ENCODE peak calls at places on chromosomes 7 and 10, in eight cellular contexts. One of them, this sample, is unnamed.

GRCh38 chr7:27899601-27900000 is 159.6 kb downstream of the TAX1BP1 start:
- DNase-seq in left cardiac atrium: no peak
- DNase-seq in NCI-H2029: no peak
- DNase-seq in left colon: no peak
- DNase-seq in HFFc6: no peak
- DNase-seq in activated CD4-positive, alpha-beta T cell treated with anti-CD3 and anti-CD28 coated beads for 4 hours: no peak
- DNase-seq in PC-9: no peak
- DNase-seq in activated gamma-delta T cell: no peak
- DNase-seq in this sample: no peak

GRCh38 chr10:7027913-7028808 is 382.7 kb downstream of the SFMBT2 start:
- DNase-seq in left cardiac atrium: no peak
- DNase-seq in NCI-H2029: no peak
- DNase-seq in left colon: no peak
- DNase-seq in HFFc6: no peak
- DNase-seq in activated CD4-positive, alpha-beta T cell treated with anti-CD3 and anti-CD28 coated beads for 4 hours: no peak
- DNase-seq in PC-9: no peak
- DNase-seq in activated gamma-delta T cell: no peak
- DNase-seq in this sample: no peak

GRCh38 chr10:92923416-92923815 is 75.1 kb downstream of the EXOC6 start:
- DNase-seq in left cardiac atrium: no peak
- DNase-seq in NCI-H2029: no peak
- DNase-seq in left colon: no peak
- DNase-seq in HFFc6: no peak
- DNase-seq in activated CD4-positive, alpha-beta T cell treated with anti-CD3 and anti-CD28 coated beads for 4 hours: no peak
- DNase-seq in PC-9: no peak
- DNase-seq in activated gamma-delta T cell: no peak
- DNase-seq in this sample: no peak

GRCh38 chr7:27910341-27910740 is 170.4 kb downstream of the TAX1BP1 start:
- DNase-seq in left cardiac atrium: no peak
- DNase-seq in NCI-H2029: no peak
- DNase-seq in left colon: no peak
- DNase-seq in HFFc6: peak
- DNase-seq in activated CD4-positive, alpha-beta T cell treated with anti-CD3 and anti-CD28 coated beads for 4 hours: no peak
- DNase-seq in PC-9: peak
- DNase-seq in activated gamma-delta T cell: no peak
- DNase-seq in this sample: no peak

GRCh38 chr10:88707429-88708110 is 1.5 kb downstream of the LIPK start:
- DNase-seq in left cardiac atrium: no peak
- DNase-seq in NCI-H2029: no peak
- DNase-seq in left colon: no peak
- DNase-seq in HFFc6: peak
- DNase-seq in activated CD4-positive, alpha-beta T cell treated with anti-CD3 and anti-CD28 coated beads for 4 hours: no peak
- DNase-seq in PC-9: peak
- DNase-seq in activated gamma-delta T cell: no peak
- DNase-seq in this sample: no peak

GRCh38 chr10:26508016-26508415 is 69.9 kb downstream of the APBB1IP start:
- DNase-seq in left cardiac atrium: no peak
- DNase-seq in NCI-H2029: no peak
- DNase-seq in left colon: no peak
- DNase-seq in HFFc6: no peak
- DNase-seq in activated CD4-positive, alpha-beta T cell treated with anti-CD3 and anti-CD28 coated beads for 4 hours: no peak
- DNase-seq in PC-9: no peak
- DNase-seq in activated gamma-delta T cell: no peak
- DNase-seq in this sample: no peak

GRCh38 chr7:113764401-113765035 is 154.3 kb downstream of the PPP1R3A start:
- DNase-seq in left cardiac atrium: no peak
- DNase-seq in NCI-H2029: no peak
- DNase-seq in left colon: no peak
- DNase-seq in HFFc6: no peak
- DNase-seq in activated CD4-positive, alpha-beta T cell treated with anti-CD3 and anti-CD28 coated beads for 4 hours: no peak
- DNase-seq in PC-9: no peak
- DNase-seq in activated gamma-delta T cell: no peak
- DNase-seq in this sample: no peak

GRCh38 chr10:13880760-13881159 is 294.0 kb downstream of the PRPF18 start:
- DNase-seq in left cardiac atrium: no peak
- DNase-seq in NCI-H2029: no peak
- DNase-seq in left colon: no peak
- DNase-seq in HFFc6: no peak
- DNase-seq in activated CD4-positive, alpha-beta T cell treated with anti-CD3 and anti-CD28 coated beads for 4 hours: no peak
- DNase-seq in PC-9: no peak
- DNase-seq in activated gamma-delta T cell: no peak
- DNase-seq in this sample: no peak

GRCh38 chr10:94005050-94005449 is 11.3 kb downstream of the PLCE1 start:
- DNase-seq in left cardiac atrium: no peak
- DNase-seq in NCI-H2029: peak
- DNase-seq in left colon: peak
- DNase-seq in HFFc6: no peak
- DNase-seq in activated CD4-positive, alpha-beta T cell treated with anti-CD3 and anti-CD28 coated beads for 4 hours: no peak
- DNase-seq in PC-9: peak
- DNase-seq in activated gamma-delta T cell: no peak
- DNase-seq in this sample: no peak

GRCh38 chr10:127853868-127854768 is 38.6 kb downstream of the CLRN3 start:
- DNase-seq in left cardiac atrium: peak
- DNase-seq in NCI-H2029: peak
- DNase-seq in left colon: peak
- DNase-seq in HFFc6: peak
- DNase-seq in activated CD4-positive, alpha-beta T cell treated with anti-CD3 and anti-CD28 coated beads for 4 hours: peak
- DNase-seq in PC-9: peak
- DNase-seq in activated gamma-delta T cell: no peak
- DNase-seq in this sample: peak

GRCh38 chr7:130995252-130996081 is 261.5 kb upstream of the KLF14 start:
- DNase-seq in left cardiac atrium: no peak
- DNase-seq in NCI-H2029: no peak
- DNase-seq in left colon: no peak
- DNase-seq in HFFc6: no peak
- DNase-seq in activated CD4-positive, alpha-beta T cell treated with anti-CD3 and anti-CD28 coated beads for 4 hours: no peak
- DNase-seq in PC-9: no peak
- DNase-seq in activated gamma-delta T cell: no peak
- DNase-seq in this sample: no peak

GRCh38 chr10:8331896-8332729 is 277.6 kb downstream of the GATA3 start:
- DNase-seq in left cardiac atrium: peak
- DNase-seq in NCI-H2029: peak
- DNase-seq in left colon: peak
- DNase-seq in HFFc6: no peak
- DNase-seq in activated CD4-positive, alpha-beta T cell treated with anti-CD3 and anti-CD28 coated beads for 4 hours: peak
- DNase-seq in PC-9: peak
- DNase-seq in activated gamma-delta T cell: peak
- DNase-seq in this sample: no peak

GRCh38 chr7:91068136-91068795 is 196.0 kb upstream of the FZD1 start:
- DNase-seq in left cardiac atrium: no peak
- DNase-seq in NCI-H2029: no peak
- DNase-seq in left colon: no peak
- DNase-seq in HFFc6: no peak
- DNase-seq in activated CD4-positive, alpha-beta T cell treated with anti-CD3 and anti-CD28 coated beads for 4 hours: no peak
- DNase-seq in PC-9: peak
- DNase-seq in activated gamma-delta T cell: no peak
- DNase-seq in this sample: no peak

GRCh38 chr10:75889051-75889450 is 457.6 kb downstream of the LRMDA start:
- DNase-seq in left cardiac atrium: no peak
- DNase-seq in NCI-H2029: no peak
- DNase-seq in left colon: no peak
- DNase-seq in HFFc6: no peak
- DNase-seq in activated CD4-positive, alpha-beta T cell treated with anti-CD3 and anti-CD28 coated beads for 4 hours: no peak
- DNase-seq in PC-9: no peak
- DNase-seq in activated gamma-delta T cell: no peak
- DNase-seq in this sample: no peak

GRCh38 chr10:3077940-3078630 is 10.7 kb downstream of the PFKP start:
- DNase-seq in left cardiac atrium: no peak
- DNase-seq in NCI-H2029: no peak
- DNase-seq in left colon: peak
- DNase-seq in HFFc6: no peak
- DNase-seq in activated CD4-positive, alpha-beta T cell treated with anti-CD3 and anti-CD28 coated beads for 4 hours: no peak
- DNase-seq in PC-9: no peak
- DNase-seq in activated gamma-delta T cell: no peak
- DNase-seq in this sample: no peak

GRCh38 chr7:14892961-14893360 is 9.6 kb downstream of the DGKB start:
- DNase-seq in left cardiac atrium: no peak
- DNase-seq in NCI-H2029: no peak
- DNase-seq in left colon: no peak
- DNase-seq in HFFc6: no peak
- DNase-seq in activated CD4-positive, alpha-beta T cell treated with anti-CD3 and anti-CD28 coated beads for 4 hours: no peak
- DNase-seq in PC-9: no peak
- DNase-seq in activated gamma-delta T cell: no peak
- DNase-seq in this sample: no peak

GRCh38 chr10:129689681-129690080 is 222.6 kb downstream of the MGMT start:
- DNase-seq in left cardiac atrium: no peak
- DNase-seq in NCI-H2029: no peak
- DNase-seq in left colon: no peak
- DNase-seq in HFFc6: no peak
- DNase-seq in activated CD4-positive, alpha-beta T cell treated with anti-CD3 and anti-CD28 coated beads for 4 hours: no peak
- DNase-seq in PC-9: no peak
- DNase-seq in activated gamma-delta T cell: no peak
- DNase-seq in this sample: no peak

GRCh38 chr7:95963446-95963990 is 191.2 kb downstream of the DYNC1I1 start:
- DNase-seq in left cardiac atrium: no peak
- DNase-seq in NCI-H2029: no peak
- DNase-seq in left colon: no peak
- DNase-seq in HFFc6: no peak
- DNase-seq in activated CD4-positive, alpha-beta T cell treated with anti-CD3 and anti-CD28 coated beads for 4 hours: no peak
- DNase-seq in PC-9: no peak
- DNase-seq in activated gamma-delta T cell: no peak
- DNase-seq in this sample: no peak

GRCh38 chr10:36499696-36500095 is 625.7 kb upstream of the ANKRD30A start:
- DNase-seq in left cardiac atrium: no peak
- DNase-seq in NCI-H2029: no peak
- DNase-seq in left colon: no peak
- DNase-seq in HFFc6: no peak
- DNase-seq in activated CD4-positive, alpha-beta T cell treated with anti-CD3 and anti-CD28 coated beads for 4 hours: no peak
- DNase-seq in PC-9: no peak
- DNase-seq in activated gamma-delta T cell: no peak
- DNase-seq in this sample: no peak

GRCh38 chr10:5620223-5620721 is 46.1 kb downstream of the ASB13 start:
- DNase-seq in left cardiac atrium: no peak
- DNase-seq in NCI-H2029: no peak
- DNase-seq in left colon: no peak
- DNase-seq in HFFc6: no peak
- DNase-seq in activated CD4-positive, alpha-beta T cell treated with anti-CD3 and anti-CD28 coated beads for 4 hours: no peak
- DNase-seq in PC-9: no peak
- DNase-seq in activated gamma-delta T cell: no peak
- DNase-seq in this sample: no peak

GRCh38 chr7:138066954-138067394 is 9.3 kb upstream of the AKR1D1 start:
- DNase-seq in left cardiac atrium: no peak
- DNase-seq in NCI-H2029: no peak
- DNase-seq in left colon: no peak
- DNase-seq in HFFc6: no peak
- DNase-seq in activated CD4-positive, alpha-beta T cell treated with anti-CD3 and anti-CD28 coated beads for 4 hours: no peak
- DNase-seq in PC-9: no peak
- DNase-seq in activated gamma-delta T cell: no peak
- DNase-seq in this sample: no peak

GRCh38 chr10:80477813-80478212 is 23.7 kb downstream of the TSPAN14 start:
- DNase-seq in left cardiac atrium: no peak
- DNase-seq in NCI-H2029: no peak
- DNase-seq in left colon: no peak
- DNase-seq in HFFc6: peak
- DNase-seq in activated CD4-positive, alpha-beta T cell treated with anti-CD3 and anti-CD28 coated beads for 4 hours: no peak
- DNase-seq in PC-9: no peak
- DNase-seq in activated gamma-delta T cell: no peak
- DNase-seq in this sample: no peak

GRCh38 chr7:121076350-121077164 is 88.0 kb downstream of the CPED1 start:
- DNase-seq in left cardiac atrium: no peak
- DNase-seq in NCI-H2029: no peak
- DNase-seq in left colon: no peak
- DNase-seq in HFFc6: peak
- DNase-seq in activated CD4-positive, alpha-beta T cell treated with anti-CD3 and anti-CD28 coated beads for 4 hours: no peak
- DNase-seq in PC-9: no peak
- DNase-seq in activated gamma-delta T cell: no peak
- DNase-seq in this sample: no peak

GRCh38 chr10:132919374-132920100 is 22.8 kb downstream of the CFAP46 start:
- DNase-seq in left cardiac atrium: no peak
- DNase-seq in NCI-H2029: no peak
- DNase-seq in left colon: no peak
- DNase-seq in HFFc6: no peak
- DNase-seq in activated CD4-positive, alpha-beta T cell treated with anti-CD3 and anti-CD28 coated beads for 4 hours: no peak
- DNase-seq in PC-9: no peak
- DNase-seq in activated gamma-delta T cell: no peak
- DNase-seq in this sample: no peak

GRCh38 chr7:104156842-104157277 is 51.0 kb downstream of the ORC5 start:
- DNase-seq in left cardiac atrium: no peak
- DNase-seq in NCI-H2029: peak
- DNase-seq in left colon: no peak
- DNase-seq in HFFc6: peak
- DNase-seq in activated CD4-positive, alpha-beta T cell treated with anti-CD3 and anti-CD28 coated beads for 4 hours: no peak
- DNase-seq in PC-9: no peak
- DNase-seq in activated gamma-delta T cell: no peak
- DNase-seq in this sample: no peak

GRCh38 chr7:134750083-134751062 is 29.1 kb upstream of the CALD1 start:
- DNase-seq in left cardiac atrium: peak
- DNase-seq in NCI-H2029: no peak
- DNase-seq in left colon: peak
- DNase-seq in HFFc6: no peak
- DNase-seq in activated CD4-positive, alpha-beta T cell treated with anti-CD3 and anti-CD28 coated beads for 4 hours: peak
- DNase-seq in PC-9: peak
- DNase-seq in activated gamma-delta T cell: no peak
- DNase-seq in this sample: peak

GRCh38 chr7:85595639-85596268 is 408.9 kb upstream of the SEMA3D start:
- DNase-seq in left cardiac atrium: no peak
- DNase-seq in NCI-H2029: no peak
- DNase-seq in left colon: no peak
- DNase-seq in HFFc6: peak
- DNase-seq in activated CD4-positive, alpha-beta T cell treated with anti-CD3 and anti-CD28 coated beads for 4 hours: no peak
- DNase-seq in PC-9: no peak
- DNase-seq in activated gamma-delta T cell: no peak
- DNase-seq in this sample: no peak

GRCh38 chr10:31694929-31695837 is 233.4 kb downstream of the ARHGAP12 start:
- DNase-seq in left cardiac atrium: no peak
- DNase-seq in NCI-H2029: no peak
- DNase-seq in left colon: no peak
- DNase-seq in HFFc6: no peak
- DNase-seq in activated CD4-positive, alpha-beta T cell treated with anti-CD3 and anti-CD28 coated beads for 4 hours: no peak
- DNase-seq in PC-9: no peak
- DNase-seq in activated gamma-delta T cell: no peak
- DNase-seq in this sample: no peak

GRCh38 chr7:135490783-135491182 is 19.1 kb downstream of the CNOT4 start:
- DNase-seq in left cardiac atrium: no peak
- DNase-seq in NCI-H2029: no peak
- DNase-seq in left colon: no peak
- DNase-seq in HFFc6: peak
- DNase-seq in activated CD4-positive, alpha-beta T cell treated with anti-CD3 and anti-CD28 coated beads for 4 hours: no peak
- DNase-seq in PC-9: peak
- DNase-seq in activated gamma-delta T cell: no peak
- DNase-seq in this sample: no peak

GRCh38 chr10:132397036-132397541 is at the start of gene PWWP2B:
- DNase-seq in left cardiac atrium: peak
- DNase-seq in NCI-H2029: no peak
- DNase-seq in left colon: peak
- DNase-seq in HFFc6: no peak
- DNase-seq in activated CD4-positive, alpha-beta T cell treated with anti-CD3 and anti-CD28 coated beads for 4 hours: peak
- DNase-seq in PC-9: peak
- DNase-seq in activated gamma-delta T cell: peak
- DNase-seq in this sample: no peak

GRCh38 chr7:148527717-148528168 is 62.8 kb upstream of the C7orf33 start:
- DNase-seq in left cardiac atrium: peak
- DNase-seq in NCI-H2029: peak
- DNase-seq in left colon: peak
- DNase-seq in HFFc6: peak
- DNase-seq in activated CD4-positive, alpha-beta T cell treated with anti-CD3 and anti-CD28 coated beads for 4 hours: peak
- DNase-seq in PC-9: peak
- DNase-seq in activated gamma-delta T cell: no peak
- DNase-seq in this sample: peak

GRCh38 chr10:79445217-79445707 is at the start of gene ZCCHC24:
- DNase-seq in left cardiac atrium: peak
- DNase-seq in NCI-H2029: no peak
- DNase-seq in left colon: peak
- DNase-seq in HFFc6: peak
- DNase-seq in activated CD4-positive, alpha-beta T cell treated with anti-CD3 and anti-CD28 coated beads for 4 hours: peak
- DNase-seq in PC-9: peak
- DNase-seq in activated gamma-delta T cell: no peak
- DNase-seq in this sample: peak

GRCh38 chr10:78898341-78899097 is 170.2 kb upstream of the ZMIZ1 start:
- DNase-seq in left cardiac atrium: no peak
- DNase-seq in NCI-H2029: no peak
- DNase-seq in left colon: no peak
- DNase-seq in HFFc6: no peak
- DNase-seq in activated CD4-positive, alpha-beta T cell treated with anti-CD3 and anti-CD28 coated beads for 4 hours: no peak
- DNase-seq in PC-9: no peak
- DNase-seq in activated gamma-delta T cell: no peak
- DNase-seq in this sample: peak

GRCh38 chr10:101575580-101576228 is 12.4 kb downstream of the POLL start:
- DNase-seq in left cardiac atrium: no peak
- DNase-seq in NCI-H2029: no peak
- DNase-seq in left colon: no peak
- DNase-seq in HFFc6: no peak
- DNase-seq in activated CD4-positive, alpha-beta T cell treated with anti-CD3 and anti-CD28 coated beads for 4 hours: no peak
- DNase-seq in PC-9: no peak
- DNase-seq in activated gamma-delta T cell: no peak
- DNase-seq in this sample: no peak

This sample was measured in lung.